ENCODE peak calls at places on chromosomes 5 and 9, in nine cellular contexts. E, O, H, X, U, V, B, Y and N are unnamed samples.

GRCh38 chr9:128819716-128820664 is 1.7 kb downstream of the ENDOG start:
- DNase-seq in B (no peak), V (no peak), X (peak; percentile 8), O (no peak), E (no peak), U (no peak), Y (no peak), H (no peak), N (peak; percentile 57)

GRCh38 chr9:61668846-61669245 is 479.0 kb downstream of the SPATA31A7 start:
- DNase-seq in O (no peak), E (no peak), U (no peak), H (no peak), X (no peak), V (no peak), B (no peak), Y (no peak), N (no peak)

GRCh38 chr5:74851026-74851425 is 15.2 kb downstream of the FAM169A start:
- DNase-seq in V (no peak), O (no peak), E (no peak), U (no peak), Y (no peak), B (no peak), H (no peak), X (no peak), N (no peak)

GRCh38 chr5:603081-603998 is 8.8 kb upstream of the CEP72 start:
- DNase-seq in X (no peak), Y (no peak), B (no peak), U (no peak), E (no peak), H (no peak), V (no peak), O (no peak), N (no peak)

GRCh38 chr5:86838078-86838477 is 220.3 kb downstream of the COX7C start:
- DNase-seq in X (no peak), B (no peak), H (no peak), O (no peak), Y (no peak), V (no peak), U (no peak), E (no peak), N (no peak)

GRCh38 chr5:132760043-132760420 is 12.8 kb downstream of the CCNI2 start:
- DNase-seq in V (no peak), E (no peak), O (no peak), X (no peak), H (no peak), B (no peak), Y (no peak), U (no peak), N (no peak)

GRCh38 chr5:528625-529511 is 4.6 kb upstream of the SLC9A3 start:
- DNase-seq in U (no peak), B (no peak), X (no peak), H (no peak), Y (no peak), O (no peak), E (no peak), V (no peak), N (no peak)

GRCh38 chr5:146001544-146002185 is 65.3 kb downstream of the SH3RF2 start:
- DNase-seq in O (no peak), H (no peak), B (no peak), U (no peak), Y (no peak), E (no peak), X (no peak), V (no peak), N (no peak)

GRCh38 chr9:133320421-133320881 is 15.5 kb downstream of the SURF6 start:
- DNase-seq in U (no peak), O (no peak), V (no peak), B (no peak), H (no peak), X (no peak), E (no peak), Y (no peak), N (no peak)

GRCh38 chr9:90032296-90033029 is 427.7 kb downstream of the GADD45G start:
- DNase-seq in B (no peak), Y (no peak), U (no peak), E (no peak), H (no peak), V (no peak), O (no peak), X (no peak), N (peak; percentile 42)

GRCh38 chr5:135221696-135222095 is 177.3 kb downstream of the MACROH2A1 start:
- DNase-seq in V (no peak), Y (no peak), U (no peak), H (no peak), B (no peak), X (no peak), O (no peak), E (no peak), N (no peak)

GRCh38 chr5:10678236-10678635 is 82.8 kb downstream of the DAP start:
- DNase-seq in Y (no peak), U (no peak), H (no peak), X (no peak), E (no peak), B (no peak), V (no peak), O (no peak), N (no peak)